ENCODE peak calls at places on chromosomes 11 and 22, in nine cellular contexts. G is adrenal gland, X is endodermal cell, Y is left ventricle myocardium inferior, R is body of pancreas, J is right atrium auricular region, H is heart right ventricle, O is heart left ventricle, I is HCT116. K is an unnamed sample. For H3K27me3, the result is how much of the 10 kb centered on the place peaks cover.

GRCh38 chr11:114159320-114159719 is 99.8 kb downstream of the ZBTB16 start:
- DNase-seq in J (no peak), G (no peak), X (no peak), R (no peak), Y (no peak), I (no peak), H (no peak), O (no peak), K (no peak)

GRCh38 chr11:122202161-122202950 is 86.3 kb upstream of the BLID start:
- DNase-seq in R (peak), O (peak), Y (no peak), G (no peak), J (no peak), I (peak), H (peak), X (no peak), K (no peak)

GRCh38 chr11:95338430-95338991 is 107.5 kb upstream of the SESN3 start:
- DNase-seq in H (peak), R (no peak), I (no peak), Y (peak), O (peak), G (peak), X (no peak), J (peak), K (peak)

GRCh38 chr11:112844530-112844929 is 116.7 kb upstream of the NCAM1 start:
- DNase-seq in X (no peak), H (peak), G (no peak), O (no peak), R (no peak), I (no peak), Y (no peak), J (no peak), K (peak)

GRCh38 chr22:28316014-28316413 is 363.6 kb downstream of the TTC28 start:
- DNase-seq in G (no peak), I (no peak), H (no peak), X (no peak), R (no peak), Y (no peak), J (no peak), O (no peak), K (no peak)

GRCh38 chr11:91394073-91394717 is 830.4 kb upstream of the FAT3 start:
- DNase-seq in R (no peak), Y (no peak), J (no peak), O (no peak), G (no peak), H (no peak), X (no peak), I (no peak), K (no peak)

GRCh38 chr11:94304559-94304958 is at the start of gene IZUMO1R:
- DNase-seq in I (no peak), O (no peak), J (no peak), R (no peak), Y (no peak), X (no peak), G (no peak), H (no peak), K (no peak)

GRCh38 chr11:110712643-110713468 is 619 bp upstream of the ARHGAP20 start:
- DNase-seq in R (no peak), J (no peak), Y (no peak), G (peak), O (peak), X (no peak), H (no peak), I (no peak), K (peak)

GRCh38 chr11:65182258-65183170 is 786 bp downstream of the CAPN1 start:
- DNase-seq in G (peak), R (peak), J (no peak), X (no peak), O (peak), H (no peak), Y (peak), I (peak), K (no peak)

GRCh38 chr22:49462795-49463194 is 364.9 kb downstream of the BRD1 start:
- DNase-seq in H (no peak), O (no peak), I (no peak), R (no peak), Y (no peak), X (peak), J (no peak), G (peak), K (no peak)

DNA sequence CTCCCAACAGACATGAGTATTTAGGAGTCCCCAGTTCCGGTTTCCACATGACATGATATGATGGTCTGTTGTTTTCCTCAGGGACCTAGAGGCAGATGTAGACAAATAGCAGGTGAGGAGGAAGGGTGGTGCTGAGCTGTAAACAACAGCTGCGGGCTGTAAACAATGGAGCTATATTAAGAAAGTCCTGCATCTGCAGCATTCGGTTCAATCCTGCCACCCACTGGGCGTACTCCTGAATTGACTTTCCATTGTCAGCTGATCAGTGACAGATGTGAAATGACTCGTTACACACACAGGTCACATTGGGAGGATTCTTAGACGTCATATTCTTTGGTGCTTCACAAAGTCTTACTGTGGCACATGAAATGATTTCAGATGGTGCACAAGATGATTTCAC is 26.8 kb upstream of the RAG1 start:
- DNase-seq in J (no peak), G (peak), O (peak), X (peak), R (peak), I (peak), Y (peak), H (no peak), K (peak)
- H3K4me3 ChIP-seq in J (no peak), G (no peak), O (no peak), X (no peak), R (no peak), I (no peak), Y (no peak), H (no peak), K (no peak)

GRCh38 chr11:57356179-57356757 is 18.1 kb downstream of the P2RX3 start:
- DNase-seq in H (no peak), Y (no peak), X (no peak), G (no peak), J (no peak), R (no peak), I (no peak), O (no peak), K (no peak)
- H3K27me3 ChIP-seq in H (under half), Y (under half), X (under half), G (under half), J (under half), R (under half), I (under half), O (under half), K (under half)

GRCh38 chr11:46350695-46351094 is 3.4 kb downstream of the DGKZ start:
- DNase-seq in I (no peak), Y (no peak), R (no peak), G (no peak), O (peak), J (no peak), X (no peak), H (no peak), K (no peak)
- H3K27ac ChIP-seq in I (no peak), Y (peak), R (peak), G (no peak), O (peak), J (peak), X (no peak), H (peak), K (peak)

DNA sequence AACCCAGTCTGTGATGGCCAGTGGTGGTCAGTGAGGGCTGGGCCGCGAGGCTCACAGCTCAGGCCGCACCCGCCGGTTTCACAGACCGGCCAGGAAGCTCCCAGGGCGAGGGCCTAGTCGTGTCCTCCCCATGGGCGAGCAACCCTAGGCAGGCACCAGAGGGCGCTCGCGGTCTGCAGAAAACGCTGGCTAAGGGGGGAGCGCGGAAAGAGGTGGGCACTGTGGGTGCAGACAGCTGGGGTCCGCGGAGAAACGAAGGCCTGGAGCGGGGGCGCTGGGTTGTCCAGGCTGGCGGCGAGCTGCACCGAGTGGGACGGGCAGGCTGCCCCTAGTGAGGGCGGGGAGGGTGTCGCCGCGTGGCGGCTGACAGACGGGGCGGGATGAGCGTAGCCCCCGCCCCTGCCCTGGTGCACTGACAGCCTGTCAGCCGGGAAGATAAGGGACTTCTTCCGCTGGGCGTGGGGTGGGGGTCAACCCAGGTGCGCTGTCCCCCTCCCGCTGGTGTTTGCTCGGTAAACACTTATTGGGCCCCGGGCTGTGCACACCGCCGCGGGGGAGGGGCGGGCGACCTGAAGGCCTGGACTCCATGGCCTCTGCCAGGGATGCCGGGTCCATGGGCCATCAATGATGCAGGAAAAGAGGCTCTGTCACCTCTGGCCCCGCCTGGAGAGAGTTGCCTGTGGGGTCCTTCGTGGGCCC is 7.5 kb downstream of the GP1BB start:
- DNase-seq in O (peak), J (peak), G (peak), H (peak), I (peak), Y (peak), X (peak), R (peak), K (peak)
- H3K4me3 ChIP-seq in O (no peak), J (peak), G (peak), H (peak), I (peak), Y (peak), X (peak), R (no peak), K (peak)

GRCh38 chr11:76323804-76324203 is 57.1 kb downstream of the THAP12 start:
- DNase-seq in O (no peak), X (no peak), Y (no peak), H (no peak), G (no peak), J (no peak), I (no peak), R (no peak), K (no peak)
- H3K27me3 ChIP-seq in O (under half), X (half or more), Y (under half), H (under half), G (under half), J (under half), I (under half), R (under half), K (under half)

DNA sequence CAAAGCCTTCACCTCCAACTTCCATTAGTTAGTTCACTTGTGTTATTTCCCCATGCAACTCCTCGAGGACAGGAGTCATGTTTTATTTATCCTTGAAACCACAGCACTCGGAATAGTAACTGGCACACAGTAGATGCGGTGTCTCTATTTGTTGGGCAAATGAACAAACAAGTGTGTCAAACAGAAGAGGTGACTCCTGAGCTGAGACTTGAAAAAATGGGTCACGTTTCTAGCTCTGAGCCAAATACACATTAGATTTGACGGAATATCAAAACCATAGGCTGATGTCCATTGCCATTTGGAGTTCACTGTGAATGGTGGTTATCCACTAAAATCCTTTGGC is 68.9 kb downstream of the C11orf91 start:
- DNase-seq in G (no peak), R (no peak), I (no peak), H (no peak), J (no peak), X (no peak), Y (no peak), O (no peak), K (no peak)
- H3K27ac ChIP-seq in G (no peak), R (no peak), I (no peak), H (no peak), J (no peak), X (no peak), Y (no peak), O (no peak), K (no peak)

GRCh38 chr11:117092951-117093590 is 5.2 kb downstream of the SIK3 start:
- DNase-seq in Y (no peak), R (no peak), G (no peak), I (no peak), X (no peak), H (no peak), O (no peak), J (no peak), K (no peak)
- H3K4me3 ChIP-seq in Y (no peak), R (no peak), G (no peak), I (no peak), X (no peak), H (no peak), O (no peak), J (no peak), K (peak)

DNA sequence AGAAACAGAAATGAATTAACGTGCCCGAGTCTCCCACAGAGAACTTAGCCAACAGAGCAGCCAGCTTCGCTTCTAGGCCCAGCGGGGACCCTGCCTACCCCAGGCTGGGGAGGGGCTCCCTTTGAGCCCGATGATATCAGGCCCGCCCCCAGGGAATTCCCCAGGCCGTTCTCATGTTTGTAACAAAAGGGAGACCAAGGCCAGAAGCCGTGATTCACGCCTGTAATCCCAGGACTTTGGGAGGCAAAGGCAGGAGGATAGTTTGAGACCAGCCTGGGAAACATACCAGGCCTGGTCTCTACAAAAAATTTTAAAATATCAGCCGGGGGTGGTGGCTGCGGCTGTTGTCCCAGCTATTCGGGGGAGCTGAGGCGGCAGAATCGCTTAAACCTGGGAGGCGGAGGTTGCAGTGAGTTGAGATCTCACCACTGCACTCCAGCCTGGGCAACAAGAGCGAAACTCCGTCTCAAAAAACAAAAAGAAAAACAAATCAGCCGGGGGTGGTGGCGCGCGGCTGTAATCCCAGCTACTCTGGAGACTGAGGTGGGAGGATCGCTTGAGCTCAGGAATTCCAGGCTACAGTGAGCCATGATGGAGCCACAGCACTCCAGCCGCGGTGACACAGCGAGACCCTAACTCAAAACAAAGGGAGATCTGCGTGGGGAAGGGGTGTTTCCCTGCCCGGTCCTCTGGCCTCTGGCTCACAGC is 1.7 kb downstream of the DRD4 start:
- DNase-seq in Y (no peak), H (no peak), O (no peak), J (no peak), R (no peak), I (no peak), G (no peak), X (peak), K (no peak)
- H3K27me3 ChIP-seq in Y (under half), H (under half), O (half or more), J (under half), R (under half), I (under half), G (under half), X (half or more), K (under half)

K was measured in dorsolateral prefrontal cortex.